ENCODE peak calls at places on chromosomes 12 and 14, in five cellular contexts. E is NCI-H1092; X is astrocyte of the hippocampus; K is HuH-7; R is CD4-positive, CD25-positive, alpha-beta regulatory T cell. O is an unnamed sample.

GRCh38 chr12:117072736-117073475 is 26.3 kb downstream of the TESC start:
- DNase-seq in E (no peak), X (no peak), K (no peak), R (no peak), O (no peak)

GRCh38 chr12:47216150-47216677 is 136.5 kb upstream of the AMIGO2 start:
- DNase-seq in E (no peak), X (no peak), K (no peak), R (peak; percentile 76), O (no peak)

GRCh38 chr12:98646165-98646764 is 1.2 kb downstream of the APAF1 start:
- DNase-seq in E (no peak), X (peak; percentile 46), K (no peak), R (peak; percentile 15), O (peak; percentile 28)

GRCh38 chr14:68884031-68885030 is 91.5 kb upstream of the ZFP36L1 start:
- DNase-seq in E (peak; percentile 60), X (peak; percentile 82), K (no peak), R (no peak), O (peak; percentile 92)

GRCh38 chr14:102019141-102019540 is 54.8 kb downstream of the DYNC1H1 start:
- DNase-seq in E (no peak), X (no peak), K (no peak), R (no peak), O (no peak)

GRCh38 chr12:42977451-42978230 is 388.1 kb upstream of the PRICKLE1 start:
- DNase-seq in E (no peak), X (no peak), K (no peak), R (no peak), O (peak; percentile 36)

GRCh38 chr12:53495903-53496751 is 3.1 kb downstream of the MAP3K12 start:
- DNase-seq in E (no peak), X (peak; percentile 39), K (peak; percentile 47), R (no peak), O (peak; percentile 58)

GRCh38 chr12:22415342-22416309 is 81.1 kb upstream of the ST8SIA1 start:
- DNase-seq in E (no peak), X (peak; percentile 91), K (no peak), R (no peak), O (peak; percentile 45)

GRCh38 chr14:54565236-54566151 is 1.4 kb upstream of the SAMD4A start:
- DNase-seq in E (peak; percentile 6), X (peak; percentile 98), K (peak; percentile 89), R (peak; percentile 82), O (peak; percentile 94)

GRCh38 chr12:94079965-94080683 is 68.3 kb upstream of the PLXNC1 start:
- DNase-seq in E (no peak), X (no peak), K (no peak), R (no peak), O (no peak)

GRCh38 chr12:27635349-27635972 is 60.8 kb upstream of the REP15 start:
- DNase-seq in E (no peak), X (peak; percentile 62), K (peak; percentile 17), R (no peak), O (peak; percentile 67)

GRCh38 chr12:47349770-47350408 is 270.1 kb upstream of the AMIGO2 start:
- DNase-seq in E (no peak), X (no peak), K (no peak), R (no peak), O (no peak)

GRCh38 chr14:39859314-39859713 is 427.1 kb upstream of the FBXO33 start:
- DNase-seq in E (no peak), X (no peak), K (no peak), R (no peak), O (no peak)

GRCh38 chr12:27843714-27844245 is 63.7 kb upstream of the MANSC4 start:
- DNase-seq in E (no peak), X (peak; percentile 53), K (no peak), R (no peak), O (peak; percentile 38)

GRCh38 chr14:61420326-61420725 is 98.9 kb downstream of the PRKCH start:
- DNase-seq in E (no peak), X (peak; percentile 39), K (no peak), R (no peak), O (peak; percentile 36)

GRCh38 chr14:99538733-99539132 is 57.5 kb downstream of the CCNK start:
- DNase-seq in E (no peak), X (no peak), K (no peak), R (no peak), O (no peak)

GRCh38 chr12:38823743-38824142 is 81.6 kb downstream of the CPNE8 start:
- DNase-seq in E (no peak), X (no peak), K (no peak), R (no peak), O (peak; percentile 5)

GRCh38 chr14:32657081-32657480 is 281.6 kb upstream of the NPAS3 start:
- DNase-seq in E (no peak), X (peak; percentile 76), K (no peak), R (no peak), O (peak; percentile 81)

GRCh38 chr14:54976316-54976715 is 50.6 kb downstream of the WDHD1 start:
- DNase-seq in E (no peak), X (peak; percentile 63), K (no peak), R (no peak), O (peak; percentile 82)

GRCh38 chr12:11981174-11981733 is 89.5 kb upstream of the BCL2L14 start:
- DNase-seq in E (no peak), X (no peak), K (no peak), R (peak; percentile 88), O (peak; percentile 36)

GRCh38 chr14:29927596-29928341 is at the start of gene PRKD1:
- DNase-seq in E (peak; percentile 68), X (peak; percentile 85), K (peak; percentile 89), R (no peak), O (peak; percentile 75)

GRCh38 chr14:80792756-80793155 is 148.8 kb downstream of the CEP128 start:
- DNase-seq in E (no peak), X (no peak), K (no peak), R (no peak), O (no peak)

GRCh38 chr12:3726455-3726854 is 26.5 kb downstream of the CRACR2A start:
- DNase-seq in E (no peak), X (no peak), K (no peak), R (no peak), O (no peak)

GRCh38 chr12:56571131-56571530 is 49.5 kb downstream of the RBMS2 start:
- DNase-seq in E (no peak), X (no peak), K (no peak), R (no peak), O (no peak)

GRCh38 chr14:53032161-53032803 is 81.4 kb upstream of the FERMT2 start:
- DNase-seq in E (no peak), X (peak; percentile 94), K (no peak), R (no peak), O (peak; percentile 86)

GRCh38 chr12:1595690-1596347 is 1.4 kb upstream of the FBXL14 start:
- DNase-seq in E (no peak), X (no peak), K (no peak), R (no peak), O (peak; percentile 49)

GRCh38 chr14:60195179-60195810 is 30.1 kb upstream of the DHRS7 start:
- DNase-seq in E (no peak), X (no peak), K (no peak), R (peak; percentile 7), O (no peak)

GRCh38 chr14:106681161-106681955 is 1155.0 kb downstream of the TMEM121 start:
- DNase-seq in E (no peak), X (no peak), K (no peak), R (no peak), O (no peak)

GRCh38 chr12:32922546-32923297 is 26.1 kb upstream of the PKP2 start:
- DNase-seq in E (no peak), X (no peak), K (no peak), R (no peak), O (no peak)

GRCh38 chr12:5898874-5899273 is 46.2 kb downstream of the ANO2 start:
- DNase-seq in E (no peak), X (no peak), K (peak; percentile 43), R (no peak), O (no peak)

GRCh38 chr14:104886690-104887622 is 21.9 kb downstream of the CEP170B start:
- DNase-seq in E (no peak), X (no peak), K (no peak), R (no peak), O (no peak)

GRCh38 chr12:50825372-50825838 is 17.3 kb upstream of the TMPRSS12 start:
- DNase-seq in E (no peak), X (peak; percentile 77), K (no peak), R (peak; percentile 73), O (peak; percentile 83)

GRCh38 chr14:76086636-76087035 is 65.1 kb upstream of the GPATCH2L start:
- DNase-seq in E (no peak), X (no peak), K (no peak), R (no peak), O (no peak)

GRCh38 chr12:67928621-67929369 is 60.5 kb upstream of the IFNG-AS1 start:
- DNase-seq in E (no peak), X (peak; percentile 44), K (no peak), R (no peak), O (no peak)